ENCODE peak calls at places on chromosomes 4 and X, in four cellular contexts. J is ovary, L is MM.1S, G is AG09309. Q is an unnamed sample.

GRCh38 chr4:11160288-11160687 is 268.4 kb downstream of the HS3ST1 start:
- DNase-seq in J (no peak), L (no peak), G (no peak), Q (no peak)

GRCh38 chr4:102598102-102598758 is 97.1 kb downstream of the NFKB1 start:
- DNase-seq in J (no peak), L (no peak), G (no peak), Q (no peak)

GRCh38 chr4:13990596-13991589 is 363.4 kb upstream of the BOD1L1 start:
- DNase-seq in J (no peak), L (no peak), G (no peak), Q (no peak)

GRCh38 chrX:16487620-16488380 is 162.2 kb upstream of the S100G start:
- DNase-seq in J (no peak), L (no peak), G (no peak), Q (no peak)

GRCh38 chr4:82748176-82748575 is 50.4 kb downstream of the SCD5 start:
- DNase-seq in J (no peak), L (no peak), G (no peak), Q (no peak)

GRCh38 chr4:24067781-24068193 is 177.9 kb upstream of the PPARGC1A start:
- DNase-seq in J (no peak), L (no peak), G (no peak), Q (no peak)

GRCh38 chrX:109872021-109872730 is 130.7 kb upstream of the TMEM164 start:
- DNase-seq in J (no peak), L (no peak), G (peak), Q (no peak)

GRCh38 chr4:87849612-87850011 is 16.8 kb downstream of the MEPE start:
- DNase-seq in J (no peak), L (no peak), G (no peak), Q (no peak)

GRCh38 chr4:107261241-107261874 is 225.2 kb upstream of the DKK2 start:
- DNase-seq in J (no peak), L (no peak), G (no peak), Q (no peak)

GRCh38 chr4:165360985-165361678 is 17.7 kb upstream of the CPE start:
- DNase-seq in J (no peak), L (no peak), G (no peak), Q (no peak)

GRCh38 chrX:103183912-103184311 is 31.0 kb upstream of the BEX4 start:
- DNase-seq in J (no peak), L (no peak), G (no peak), Q (no peak)

GRCh38 chr4:182975806-182976205 is 58.6 kb upstream of the DCTD start:
- DNase-seq in J (no peak), L (no peak), G (peak), Q (no peak)

GRCh38 chr4:33323393-33323792 is 2603.2 kb downstream of the PCDH7 start:
- DNase-seq in J (no peak), L (no peak), G (no peak), Q (no peak)

GRCh38 chr4:60656171-60656570 is 544.0 kb upstream of the ADGRL3 start:
- DNase-seq in J (no peak), L (no peak), G (no peak), Q (no peak)
- TF ChIP-seq CTCF in J (no peak), L (no peak), G (peak), Q (no peak)

DNA sequence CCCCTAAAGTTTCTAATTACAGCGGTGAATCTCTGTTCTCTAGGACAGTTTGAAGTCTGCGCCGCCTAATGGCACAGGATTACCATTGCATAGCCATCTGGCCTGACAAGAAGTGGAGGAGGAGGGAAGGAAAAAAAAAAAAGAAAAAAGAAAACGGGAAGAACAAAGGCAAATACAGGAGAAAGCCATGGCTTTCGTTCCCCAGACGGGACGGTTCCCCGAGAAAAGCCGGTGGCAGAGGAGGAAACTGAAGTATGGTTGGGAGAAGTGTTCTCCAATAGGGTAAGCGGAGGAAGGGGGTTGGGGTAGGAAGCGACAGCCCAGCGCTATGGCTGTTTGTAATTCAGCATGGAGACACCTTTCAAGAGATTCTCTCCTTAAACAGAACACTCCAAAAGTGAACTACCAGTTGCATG is 80.8 kb downstream of the HMGN5 start:
- DNase-seq in J (peak), L (peak), G (no peak), Q (no peak)
- H3K4me3 ChIP-seq in J (peak), L (peak), G (peak), Q (peak)

DNA sequence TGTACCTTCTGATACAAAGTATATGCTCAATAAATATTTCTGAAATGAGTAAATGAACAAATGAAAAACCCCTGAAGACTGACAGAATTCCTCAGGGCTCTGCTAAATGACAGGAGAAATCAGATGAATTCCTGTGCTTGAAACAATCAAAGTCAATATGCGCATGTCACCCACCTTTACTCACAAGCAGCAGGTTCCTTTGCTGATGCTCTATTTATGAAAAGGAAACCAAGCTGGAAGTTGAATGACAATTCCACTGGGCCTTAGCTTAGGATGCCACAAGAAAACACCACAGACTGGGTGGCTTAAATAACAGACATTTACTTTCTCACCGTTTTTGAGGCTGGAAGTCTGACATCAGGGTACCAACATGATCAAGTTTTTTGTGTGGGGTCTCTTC is 477.5 kb upstream of the TEX13C start:
- DNase-seq in J (no peak), L (no peak), G (no peak), Q (no peak)
- TF ChIP-seq CTCF in J (no peak), L (no peak), G (no peak), Q (no peak)

GRCh38 chrX:138037548-138037947 is 471.6 kb downstream of the ZIC3 start:
- DNase-seq in J (no peak), L (peak), G (no peak), Q (no peak)
- H3K4me3 ChIP-seq in J (no peak), L (no peak), G (no peak), Q (no peak)

GRCh38 chrX:68989865-68990606 is 161.2 kb downstream of the EFNB1 start:
- DNase-seq in J (peak), L (no peak), G (peak), Q (no peak)
- TF ChIP-seq CTCF in J (no peak), L (no peak), G (no peak), Q (no peak)